ENCODE peak calls at places on chromosomes 12 and 14, in seven cellular contexts. One of them, this sample, is unnamed.

GRCh38 chr14:63478437-63478852 is 64.7 kb downstream of the PPP2R5E start:
- DNase-seq in H9: no peak
- DNase-seq in mesendoderm: no peak
- DNase-seq in IMR-90: no peak
- DNase-seq in neuronal stem cell: no peak
- DNase-seq in trophoblast cell: no peak
- DNase-seq in H1: no peak
- DNase-seq in this sample: no peak

GRCh38 chr12:51122844-51123243 is 39.4 kb upstream of the CSRNP2 start:
- DNase-seq in H9: no peak
- DNase-seq in mesendoderm: no peak
- DNase-seq in IMR-90: no peak
- DNase-seq in neuronal stem cell: no peak
- DNase-seq in trophoblast cell: peak; percentile 66
- DNase-seq in H1: no peak
- DNase-seq in this sample: no peak

GRCh38 chr12:24500466-24501232 is 448.3 kb downstream of the BCAT1 start:
- DNase-seq in H9: no peak
- DNase-seq in mesendoderm: peak; percentile 11
- DNase-seq in IMR-90: peak; percentile 50
- DNase-seq in neuronal stem cell: no peak
- DNase-seq in trophoblast cell: no peak
- DNase-seq in H1: no peak
- DNase-seq in this sample: peak; percentile 57

GRCh38 chr12:68962855-68963455 is 30.0 kb upstream of the CPM start:
- DNase-seq in H9: no peak
- DNase-seq in mesendoderm: no peak
- DNase-seq in IMR-90: peak; percentile 70
- DNase-seq in neuronal stem cell: no peak
- DNase-seq in trophoblast cell: peak; percentile 84
- DNase-seq in H1: no peak
- DNase-seq in this sample: peak; percentile 31

GRCh38 chr12:118059645-118060275 is 1.2 kb downstream of the WSB2 start:
- DNase-seq in H9: no peak
- DNase-seq in mesendoderm: peak; percentile 90
- DNase-seq in IMR-90: peak; percentile 22
- DNase-seq in neuronal stem cell: no peak
- DNase-seq in trophoblast cell: peak; percentile 42
- DNase-seq in H1: no peak
- DNase-seq in this sample: peak; percentile 43

GRCh38 chr12:3832738-3833137 is 40.5 kb downstream of the PARP11 start:
- DNase-seq in H9: no peak
- DNase-seq in mesendoderm: no peak
- DNase-seq in IMR-90: peak; percentile 54
- DNase-seq in neuronal stem cell: no peak
- DNase-seq in trophoblast cell: no peak
- DNase-seq in H1: no peak
- DNase-seq in this sample: no peak

GRCh38 chr14:21852061-21852664 is 178.5 kb upstream of the OR4E1 start:
- DNase-seq in H9: peak; percentile 71
- DNase-seq in mesendoderm: peak; percentile 66
- DNase-seq in IMR-90: peak; percentile 20
- DNase-seq in neuronal stem cell: peak; percentile 50
- DNase-seq in trophoblast cell: peak; percentile 58
- DNase-seq in H1: peak; percentile 88
- DNase-seq in this sample: peak; percentile 24

GRCh38 chr12:114936148-114937099 is 252.4 kb upstream of the TBX3 start:
- DNase-seq in H9: no peak
- DNase-seq in mesendoderm: peak; percentile 58
- DNase-seq in IMR-90: peak; percentile 85
- DNase-seq in neuronal stem cell: no peak
- DNase-seq in trophoblast cell: no peak
- DNase-seq in H1: no peak
- DNase-seq in this sample: peak; percentile 81

GRCh38 chr14:23562822-23563472 is 4.6 kb downstream of the AP1G2 start:
- DNase-seq in H9: peak; percentile 69
- DNase-seq in mesendoderm: peak; percentile 81
- DNase-seq in IMR-90: peak; percentile 40
- DNase-seq in neuronal stem cell: no peak
- DNase-seq in trophoblast cell: peak; percentile 59
- DNase-seq in H1: peak; percentile 88
- DNase-seq in this sample: peak; percentile 51

GRCh38 chr12:122250047-122250446 is 16.2 kb downstream of the VPS33A start:
- DNase-seq in H9: no peak
- DNase-seq in mesendoderm: no peak
- DNase-seq in IMR-90: no peak
- DNase-seq in neuronal stem cell: no peak
- DNase-seq in trophoblast cell: no peak
- DNase-seq in H1: no peak
- DNase-seq in this sample: no peak

GRCh38 chr14:30108975-30109700 is 181.5 kb upstream of the PRKD1 start:
- DNase-seq in H9: no peak
- DNase-seq in mesendoderm: no peak
- DNase-seq in IMR-90: peak; percentile 80
- DNase-seq in neuronal stem cell: no peak
- DNase-seq in trophoblast cell: no peak
- DNase-seq in H1: no peak
- DNase-seq in this sample: peak; percentile 15

GRCh38 chr12:19945559-19946485 is 422.5 kb upstream of the PDE3A start:
- DNase-seq in H9: no peak
- DNase-seq in mesendoderm: no peak
- DNase-seq in IMR-90: peak; percentile 57
- DNase-seq in neuronal stem cell: no peak
- DNase-seq in trophoblast cell: peak; percentile 34
- DNase-seq in H1: no peak
- DNase-seq in this sample: peak; percentile 76

DNA sequence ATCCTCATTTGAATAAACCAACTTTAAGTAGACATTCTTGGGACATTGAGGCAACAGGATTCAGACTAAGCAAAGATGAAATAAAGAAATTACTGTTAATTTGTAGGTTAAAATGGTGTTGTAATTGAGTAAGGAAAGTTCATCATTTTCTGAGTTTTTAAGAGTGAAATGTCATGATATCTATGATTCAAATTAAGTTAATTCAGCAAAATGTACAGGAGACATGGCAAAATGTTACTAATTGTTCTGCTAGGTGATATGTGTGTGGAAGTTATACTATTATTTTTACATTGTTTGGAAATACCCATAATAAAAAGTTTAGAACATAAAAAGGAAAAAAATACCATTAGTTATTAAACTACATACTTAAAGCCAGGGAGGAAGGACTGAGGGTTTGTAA is 55.0 kb upstream of the EGLN3 start:
- DNase-seq in H9: no peak
- DNase-seq in mesendoderm: no peak
- DNase-seq in IMR-90: no peak
- DNase-seq in neuronal stem cell: no peak
- DNase-seq in trophoblast cell: no peak
- DNase-seq in H1: no peak
- DNase-seq in this sample: no peak
- H3K4ac ChIP-seq in H9: no peak overlapping the region
- H3K4ac ChIP-seq in mesendoderm: no peak overlapping the region
- H3K4ac ChIP-seq in IMR-90: no peak overlapping the region
- H3K4ac ChIP-seq in neuronal stem cell: no peak overlapping the region
- H3K4ac ChIP-seq in trophoblast cell: no peak overlapping the region
- H3K4ac ChIP-seq in H1: no peak overlapping the region
- H3K4ac ChIP-seq in this sample: no peak overlapping the region

DNA sequence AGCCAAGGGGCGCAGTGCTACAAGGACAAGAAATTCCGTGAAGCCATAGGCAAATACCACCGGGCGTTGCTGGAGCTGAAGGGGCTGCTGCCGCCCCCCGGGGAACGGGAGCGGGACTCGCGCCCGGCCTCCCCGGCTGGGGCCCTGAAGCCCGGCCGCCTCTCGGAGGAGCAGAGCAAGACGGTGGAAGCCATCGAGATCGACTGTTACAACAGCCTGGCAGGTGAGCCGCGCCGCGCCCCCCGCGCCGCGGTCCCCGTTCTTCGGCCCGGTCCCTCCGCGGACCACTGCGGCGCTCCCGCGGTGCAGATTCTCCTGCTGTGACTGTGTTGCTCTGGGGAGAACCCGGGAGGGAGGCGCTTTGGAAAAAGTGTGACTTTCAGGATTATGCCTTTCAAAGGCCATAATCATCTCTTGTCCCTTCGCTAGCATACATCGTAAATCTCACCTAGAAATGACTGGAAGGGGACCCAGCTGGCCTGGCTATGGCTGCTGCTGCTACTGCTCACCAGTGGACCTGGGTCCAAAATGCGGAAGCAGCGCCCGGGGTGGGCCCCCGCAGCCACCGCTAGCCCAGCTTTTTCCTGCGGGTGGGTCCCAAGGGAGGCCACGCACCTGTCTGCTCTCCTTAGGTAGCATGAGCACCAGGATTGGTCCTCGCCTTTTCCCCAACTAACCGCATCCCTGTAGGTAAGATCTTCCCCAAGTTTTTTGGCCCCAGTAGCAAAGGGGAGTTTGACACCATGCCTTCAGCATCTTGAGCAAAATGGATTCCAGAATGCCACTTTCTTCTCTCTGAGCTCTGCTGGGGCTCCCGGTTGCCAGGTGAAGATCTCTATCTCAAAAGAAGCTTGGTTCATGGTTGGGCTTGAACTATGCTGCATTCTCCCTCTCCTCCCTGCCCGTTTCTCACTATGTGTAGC is 858 bp downstream of the TTC9 start:
- DNase-seq in H9: no peak
- DNase-seq in mesendoderm: peak; percentile 88
- DNase-seq in IMR-90: no peak
- DNase-seq in neuronal stem cell: no peak
- DNase-seq in trophoblast cell: peak; percentile 51
- DNase-seq in H1: no peak
- DNase-seq in this sample: no peak
- H3K4ac ChIP-seq in H9: no peak overlapping the region
- H3K4ac ChIP-seq in mesendoderm: peak overlapping the region; percentile 88
- H3K4ac ChIP-seq in IMR-90: no peak overlapping the region
- H3K4ac ChIP-seq in neuronal stem cell: no peak overlapping the region
- H3K4ac ChIP-seq in trophoblast cell: peak overlapping the region; percentile 88
- H3K4ac ChIP-seq in H1: peak overlapping the region; percentile 17
- H3K4ac ChIP-seq in this sample: no peak overlapping the region

GRCh38 chr14:73467800-73468199 is 9.5 kb upstream of the NUMB start:
- DNase-seq in H9: no peak
- DNase-seq in mesendoderm: no peak
- DNase-seq in IMR-90: peak; percentile 74
- DNase-seq in neuronal stem cell: no peak
- DNase-seq in trophoblast cell: no peak
- DNase-seq in H1: no peak
- DNase-seq in this sample: peak; percentile 43

GRCh38 chr14:73471582-73472181 is 13.3 kb upstream of the NUMB start:
- DNase-seq in H9: no peak
- DNase-seq in mesendoderm: no peak
- DNase-seq in IMR-90: no peak
- DNase-seq in neuronal stem cell: no peak
- DNase-seq in trophoblast cell: no peak
- DNase-seq in H1: no peak
- DNase-seq in this sample: no peak

GRCh38 chr14:73465833-73466532 is 7.6 kb upstream of the NUMB start:
- DNase-seq in H9: no peak
- DNase-seq in mesendoderm: no peak
- DNase-seq in IMR-90: peak; percentile 59
- DNase-seq in neuronal stem cell: no peak
- DNase-seq in trophoblast cell: peak; percentile 18
- DNase-seq in H1: no peak
- DNase-seq in this sample: peak; percentile 18

GRCh38 chr14:73467377-73467776 is 9.0 kb upstream of the NUMB start:
- DNase-seq in H9: no peak
- DNase-seq in mesendoderm: no peak
- DNase-seq in IMR-90: peak; percentile 59
- DNase-seq in neuronal stem cell: no peak
- DNase-seq in trophoblast cell: peak; percentile 65
- DNase-seq in H1: no peak
- DNase-seq in this sample: peak; percentile 43

DNA sequence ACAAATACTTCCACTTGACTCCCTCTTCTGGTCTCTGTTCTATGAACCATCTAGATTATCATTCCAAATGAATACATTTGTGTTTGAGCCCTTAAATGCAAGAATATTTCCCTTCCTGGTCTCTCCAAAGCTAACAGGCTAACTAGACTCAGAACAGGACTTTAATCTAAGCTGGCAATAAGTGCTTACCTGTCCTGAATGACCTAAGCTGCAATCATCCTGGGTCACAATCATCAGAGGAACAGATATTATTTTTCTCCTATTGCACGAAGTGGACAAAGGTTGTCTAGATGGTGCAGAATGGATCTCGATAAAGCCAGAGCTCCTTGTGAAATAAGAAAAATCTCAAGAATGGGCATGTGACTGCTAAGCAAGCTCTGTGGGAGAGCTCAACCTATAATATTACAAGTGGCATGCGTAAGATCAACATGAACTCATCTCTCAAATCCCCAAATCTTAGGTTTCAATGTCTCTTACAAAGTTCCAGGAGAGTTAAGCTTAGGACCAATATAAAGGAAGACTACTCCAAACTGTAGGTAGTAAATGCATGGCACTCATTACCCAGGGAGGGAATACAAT is 10.6 kb upstream of the NUMB start:
- DNase-seq in H9: no peak
- DNase-seq in mesendoderm: no peak
- DNase-seq in IMR-90: peak; percentile 38
- DNase-seq in neuronal stem cell: no peak
- DNase-seq in trophoblast cell: no peak
- DNase-seq in H1: no peak
- DNase-seq in this sample: no peak
- H3K4ac ChIP-seq in H9: no peak overlapping the region
- H3K4ac ChIP-seq in mesendoderm: no peak overlapping the region
- H3K4ac ChIP-seq in IMR-90: peak overlapping the region; percentile 0
- H3K4ac ChIP-seq in neuronal stem cell: no peak overlapping the region
- H3K4ac ChIP-seq in trophoblast cell: no peak overlapping the region
- H3K4ac ChIP-seq in H1: no peak overlapping the region
- H3K4ac ChIP-seq in this sample: no peak overlapping the region

GRCh38 chr12:98066251-98066650 is 449.1 kb upstream of the TMPO start:
- DNase-seq in H9: no peak
- DNase-seq in mesendoderm: no peak
- DNase-seq in IMR-90: no peak
- DNase-seq in neuronal stem cell: no peak
- DNase-seq in trophoblast cell: no peak
- DNase-seq in H1: no peak
- DNase-seq in this sample: no peak
- H3K4ac ChIP-seq in H9: no peak overlapping the region
- H3K4ac ChIP-seq in mesendoderm: no peak overlapping the region
- H3K4ac ChIP-seq in IMR-90: no peak overlapping the region
- H3K4ac ChIP-seq in neuronal stem cell: no peak overlapping the region
- H3K4ac ChIP-seq in trophoblast cell: no peak overlapping the region
- H3K4ac ChIP-seq in H1: no peak overlapping the region
- H3K4ac ChIP-seq in this sample: no peak overlapping the region

GRCh38 chr12:45517360-45517759 is 212.1 kb upstream of the ARID2 start:
- DNase-seq in H9: no peak
- DNase-seq in mesendoderm: no peak
- DNase-seq in IMR-90: no peak
- DNase-seq in neuronal stem cell: no peak
- DNase-seq in trophoblast cell: no peak
- DNase-seq in H1: no peak
- DNase-seq in this sample: no peak
- H3K4ac ChIP-seq in H9: no peak overlapping the region
- H3K4ac ChIP-seq in mesendoderm: no peak overlapping the region
- H3K4ac ChIP-seq in IMR-90: no peak overlapping the region
- H3K4ac ChIP-seq in neuronal stem cell: no peak overlapping the region
- H3K4ac ChIP-seq in trophoblast cell: no peak overlapping the region
- H3K4ac ChIP-seq in H1: no peak overlapping the region
- H3K4ac ChIP-seq in this sample: no peak overlapping the region

DNA sequence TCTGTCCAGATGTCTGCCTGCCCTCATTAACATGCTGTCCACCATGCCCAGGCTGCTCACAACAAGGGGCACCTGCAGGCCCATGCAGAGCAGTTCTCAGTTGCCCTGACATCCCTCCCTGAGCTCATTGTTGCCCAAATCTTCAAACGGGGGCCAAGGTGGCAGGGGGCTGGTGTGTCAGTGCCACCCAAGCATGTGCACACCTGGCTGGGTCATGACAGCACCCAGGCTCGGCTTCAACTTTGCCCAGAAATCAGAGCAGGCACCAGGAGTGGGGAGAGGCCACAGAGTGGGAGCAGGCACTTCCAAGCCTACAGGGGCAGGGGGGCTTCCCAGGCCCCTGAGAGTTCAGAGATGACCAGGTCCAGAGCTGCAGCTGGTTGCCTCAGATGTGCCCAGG is 18.6 kb upstream of the LGR5 start:
- DNase-seq in H9: no peak
- DNase-seq in mesendoderm: no peak
- DNase-seq in IMR-90: no peak
- DNase-seq in neuronal stem cell: no peak
- DNase-seq in trophoblast cell: no peak
- DNase-seq in H1: no peak
- DNase-seq in this sample: no peak
- H3K4ac ChIP-seq in H9: no peak overlapping the region
- H3K4ac ChIP-seq in mesendoderm: no peak overlapping the region
- H3K4ac ChIP-seq in IMR-90: no peak overlapping the region
- H3K4ac ChIP-seq in neuronal stem cell: no peak overlapping the region
- H3K4ac ChIP-seq in trophoblast cell: no peak overlapping the region
- H3K4ac ChIP-seq in H1: no peak overlapping the region
- H3K4ac ChIP-seq in this sample: no peak overlapping the region